ENCODE peak calls at places on chromosomes 12 and 14, in four cellular contexts. One of them, this sample, is unnamed.

GRCh38 chr14:99055816-99056215 is 216.2 kb downstream of the BCL11B start:
- DNase-seq in GM20000: no peak
- DNase-seq in choroid plexus epithelial cell: no peak
- DNase-seq in GM23338: no peak
- DNase-seq in this sample: no peak

GRCh38 chr12:51873251-51873994 is 14.5 kb upstream of the ANKRD33 start:
- DNase-seq in GM20000: no peak
- DNase-seq in choroid plexus epithelial cell: no peak
- DNase-seq in GM23338: no peak
- DNase-seq in this sample: no peak

GRCh38 chr12:120006248-120006975 is 17.4 kb downstream of the BICDL1 start:
- DNase-seq in GM20000: no peak
- DNase-seq in choroid plexus epithelial cell: no peak
- DNase-seq in GM23338: no peak
- DNase-seq in this sample: no peak

GRCh38 chr12:38956337-38956736 is 50.9 kb upstream of the CPNE8 start:
- DNase-seq in GM20000: no peak
- DNase-seq in choroid plexus epithelial cell: no peak
- DNase-seq in GM23338: no peak
- DNase-seq in this sample: peak; percentile 61

GRCh38 chr14:60008042-60008441 is 83.7 kb upstream of the PCNX4 start:
- DNase-seq in GM20000: no peak
- DNase-seq in choroid plexus epithelial cell: no peak
- DNase-seq in GM23338: no peak
- DNase-seq in this sample: no peak

GRCh38 chr14:74599201-74599809 is 12.7 kb downstream of the LTBP2 start:
- DNase-seq in GM20000: no peak
- DNase-seq in choroid plexus epithelial cell: peak; percentile 67
- DNase-seq in GM23338: no peak
- DNase-seq in this sample: no peak

GRCh38 chr12:104223599-104224168 is 8.1 kb downstream of the TXNRD1 start:
- DNase-seq in GM20000: no peak
- DNase-seq in choroid plexus epithelial cell: no peak
- DNase-seq in GM23338: no peak
- DNase-seq in this sample: no peak

GRCh38 chr12:11576104-11576503 is 73.4 kb upstream of the ETV6 start:
- DNase-seq in GM20000: no peak
- DNase-seq in choroid plexus epithelial cell: peak; percentile 80
- DNase-seq in GM23338: no peak
- DNase-seq in this sample: peak; percentile 50

GRCh38 chr14:69046468-69046867 is 67.4 kb upstream of the ACTN1 start:
- DNase-seq in GM20000: no peak
- DNase-seq in choroid plexus epithelial cell: peak; percentile 65
- DNase-seq in GM23338: no peak
- DNase-seq in this sample: peak; percentile 53

GRCh38 chr14:63302135-63302534 is 16.6 kb downstream of the GPHB5 start:
- DNase-seq in GM20000: no peak
- DNase-seq in choroid plexus epithelial cell: no peak
- DNase-seq in GM23338: no peak
- DNase-seq in this sample: no peak

DNA sequence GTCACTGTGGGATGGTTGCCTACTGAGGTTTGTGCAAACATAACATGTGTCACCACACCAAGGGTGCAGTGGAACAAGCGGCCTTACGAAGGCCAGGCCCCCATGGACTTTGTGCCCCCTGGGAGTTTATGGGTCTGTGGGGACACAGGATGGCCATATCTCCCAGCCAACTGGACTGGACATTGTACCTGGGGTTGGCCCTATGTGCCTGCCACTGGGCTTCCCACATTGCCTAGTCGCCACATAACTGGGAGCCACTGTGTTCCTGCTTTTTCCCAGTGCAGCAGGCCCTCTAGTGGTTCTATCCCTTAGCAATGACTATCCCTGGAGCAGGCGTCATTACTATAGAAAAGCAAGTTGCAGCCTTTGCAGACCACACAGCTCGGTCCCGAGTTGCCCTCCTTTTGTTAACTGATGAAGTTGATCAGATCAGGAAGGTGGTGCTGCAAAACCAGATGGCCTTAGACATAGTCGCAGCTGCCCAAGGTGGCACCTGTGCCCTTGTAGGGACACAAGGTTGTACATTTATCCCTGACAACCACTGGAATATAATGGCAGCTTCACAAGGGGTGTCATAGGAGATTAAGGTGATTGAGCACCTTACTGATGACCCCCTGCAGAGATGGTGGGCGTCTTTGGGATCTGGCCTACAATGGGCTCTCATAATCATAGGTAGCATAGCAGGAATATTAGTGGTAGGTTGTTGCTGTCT is 15.2 kb upstream of the RNASE12 start:
- DNase-seq in GM20000: peak; percentile 21
- DNase-seq in choroid plexus epithelial cell: peak; percentile 62
- DNase-seq in GM23338: peak; percentile 89
- DNase-seq in this sample: peak; percentile 11
- TF ChIP-seq CTCF in GM20000: peak; percentile 16
- TF ChIP-seq CTCF in choroid plexus epithelial cell: peak; percentile 77
- TF ChIP-seq CTCF in GM23338: peak; percentile 88
- TF ChIP-seq CTCF in this sample: peak; percentile 53

GRCh38 chr14:20681348-20682126 is 2.8 kb upstream of the RNASE4 start:
- DNase-seq in GM20000: peak; percentile 56
- DNase-seq in choroid plexus epithelial cell: peak; percentile 92
- DNase-seq in GM23338: peak; percentile 92
- DNase-seq in this sample: peak; percentile 93

GRCh38 chr14:20683896-20684661 is at the start of gene RNASE4:
- DNase-seq in GM20000: peak; percentile 75
- DNase-seq in choroid plexus epithelial cell: peak; percentile 92
- DNase-seq in GM23338: peak; percentile 87
- DNase-seq in this sample: peak; percentile 88

GRCh38 chr14:20682127-20682434 is 2.3 kb upstream of the RNASE4 start:
- DNase-seq in GM20000: no peak
- DNase-seq in choroid plexus epithelial cell: no peak
- DNase-seq in GM23338: no peak
- DNase-seq in this sample: no peak

GRCh38 chr14:20683125-20683895 is 1.1 kb upstream of the RNASE4 start:
- DNase-seq in GM20000: peak; percentile 49
- DNase-seq in choroid plexus epithelial cell: peak; percentile 95
- DNase-seq in GM23338: peak; percentile 89
- DNase-seq in this sample: peak; percentile 91

GRCh38 chr14:20682435-20683124 is 1.8 kb upstream of the RNASE4 start:
- DNase-seq in GM20000: peak; percentile 80
- DNase-seq in choroid plexus epithelial cell: peak; percentile 96
- DNase-seq in GM23338: peak; percentile 83
- DNase-seq in this sample: peak; percentile 95
- TF ChIP-seq CTCF in GM20000: no peak
- TF ChIP-seq CTCF in choroid plexus epithelial cell: no peak
- TF ChIP-seq CTCF in GM23338: no peak
- TF ChIP-seq CTCF in this sample: no peak

DNA sequence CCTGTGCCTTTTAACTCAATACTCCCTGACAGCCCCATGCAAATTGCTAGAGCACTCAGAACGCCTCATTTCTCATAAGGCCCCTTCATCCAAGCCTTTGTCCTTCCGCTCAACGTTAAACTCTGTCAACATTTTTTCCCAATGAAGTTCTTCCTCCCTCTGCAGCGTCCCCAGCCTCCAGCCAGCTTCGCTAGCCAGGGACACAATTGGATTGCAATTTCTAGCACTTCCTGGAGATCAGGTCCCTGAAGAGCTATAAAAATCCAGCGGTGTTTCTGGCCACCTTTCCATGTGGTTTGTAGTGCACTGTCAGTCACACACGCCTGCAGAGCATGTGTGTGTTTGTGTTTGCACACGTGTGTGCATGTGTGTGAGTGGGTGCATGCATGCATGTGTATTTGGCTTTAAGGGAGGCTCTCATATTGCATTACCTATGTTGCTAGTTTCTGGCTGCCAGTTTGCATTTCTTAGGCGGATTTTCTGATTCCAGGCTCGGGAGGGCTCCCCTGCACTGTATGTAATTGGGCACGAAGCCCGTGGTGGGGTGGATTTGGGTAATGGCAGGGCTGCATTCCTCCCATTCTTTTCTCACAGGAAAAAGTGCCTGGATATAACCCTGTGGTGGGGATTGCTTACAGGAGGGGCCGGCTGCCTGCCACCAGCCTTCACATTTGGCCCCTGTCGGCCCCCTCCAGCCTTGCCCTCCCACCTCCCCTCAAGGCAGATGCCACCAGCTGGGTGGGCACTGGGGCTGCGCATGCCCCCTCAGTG is 73.8 kb downstream of the TSPAN9 start:
- DNase-seq in GM20000: no peak
- DNase-seq in choroid plexus epithelial cell: peak; percentile 73
- DNase-seq in GM23338: peak; percentile 63
- DNase-seq in this sample: peak; percentile 65
- TF ChIP-seq CTCF in GM20000: no peak
- TF ChIP-seq CTCF in choroid plexus epithelial cell: no peak
- TF ChIP-seq CTCF in GM23338: no peak
- TF ChIP-seq CTCF in this sample: no peak

GRCh38 chr14:100679707-100680438 is 46.8 kb upstream of the DLK1 start:
- DNase-seq in GM20000: no peak
- DNase-seq in choroid plexus epithelial cell: peak; percentile 96
- DNase-seq in GM23338: no peak
- DNase-seq in this sample: peak; percentile 91
- TF ChIP-seq CTCF in GM20000: no peak
- TF ChIP-seq CTCF in choroid plexus epithelial cell: peak; percentile 56
- TF ChIP-seq CTCF in GM23338: no peak
- TF ChIP-seq CTCF in this sample: peak; percentile 19

GRCh38 chr12:131408036-131408365 is 302.9 kb upstream of the SFSWAP start:
- DNase-seq in GM20000: no peak
- DNase-seq in choroid plexus epithelial cell: no peak
- DNase-seq in GM23338: no peak
- DNase-seq in this sample: no peak

GRCh38 chr12:131404705-131405104 is 306.2 kb upstream of the SFSWAP start:
- DNase-seq in GM20000: no peak
- DNase-seq in choroid plexus epithelial cell: no peak
- DNase-seq in GM23338: no peak
- DNase-seq in this sample: no peak

GRCh38 chr12:131408484-131408883 is 302.4 kb upstream of the SFSWAP start:
- DNase-seq in GM20000: no peak
- DNase-seq in choroid plexus epithelial cell: no peak
- DNase-seq in GM23338: no peak
- DNase-seq in this sample: no peak

GRCh38 chr12:131403676-131404075 is 307.2 kb upstream of the SFSWAP start:
- DNase-seq in GM20000: no peak
- DNase-seq in choroid plexus epithelial cell: no peak
- DNase-seq in GM23338: no peak
- DNase-seq in this sample: no peak

GRCh38 chr12:131407221-131408035 is 303.5 kb upstream of the SFSWAP start:
- DNase-seq in GM20000: no peak
- DNase-seq in choroid plexus epithelial cell: no peak
- DNase-seq in GM23338: no peak
- DNase-seq in this sample: no peak
- TF ChIP-seq CTCF in GM20000: no peak
- TF ChIP-seq CTCF in choroid plexus epithelial cell: no peak
- TF ChIP-seq CTCF in GM23338: no peak
- TF ChIP-seq CTCF in this sample: no peak